ENCODE peak calls at places on chromosomes 11 and 22, in nine cellular contexts. Z is A549; X is OCI-LY7; P is upper lobe of right lung; L is GM12865; G is CD8-positive, alpha-beta memory T cell; C is uterus; M is fibroblast of lung; U is CD8-positive, alpha-beta T cell. I is an unnamed sample.

GRCh38 chr11:66172146-66172545 is 96.3 kb upstream of the RAB1B start:
- DNase-seq in C (no peak), M (peak; percentile 85), P (no peak), G (no peak), Z (no peak), X (no peak), U (no peak), L (no peak), I (no peak)

GRCh38 chr11:5277807-5278206 is 8.1 kb upstream of the HBE1 start:
- DNase-seq in M (no peak), Z (no peak), X (no peak), P (no peak), L (peak; percentile 12), U (no peak), C (no peak), G (no peak), I (no peak)

GRCh38 chr11:72617080-72617744 is 57.0 kb downstream of the PDE2A start:
- DNase-seq in X (no peak), Z (no peak), C (peak; percentile 38), U (no peak), P (no peak), G (no peak), L (no peak), M (peak; percentile 20), I (no peak)

GRCh38 chr11:69296890-69297224 is 2.9 kb downstream of the MYEOV start:
- DNase-seq in Z (no peak), P (no peak), X (no peak), U (no peak), L (no peak), G (no peak), C (no peak), M (no peak), I (no peak)

GRCh38 chr11:113694390-113694789 is 11.7 kb downstream of the TMPRSS5 start:
- DNase-seq in L (no peak), X (no peak), U (no peak), G (no peak), C (no peak), P (no peak), Z (no peak), M (no peak), I (no peak)

GRCh38 chr11:1233351-1234053 is 10.6 kb downstream of the MUC5B start:
- DNase-seq in U (no peak), Z (no peak), G (no peak), C (no peak), L (no peak), P (peak; percentile 42), X (no peak), M (no peak), I (no peak)

GRCh38 chr11:59380263-59381059 is 21.8 kb downstream of the OR5AN1 start:
- DNase-seq in G (no peak), L (peak; percentile 51), M (no peak), X (no peak), P (no peak), U (no peak), Z (no peak), C (no peak), I (no peak)

GRCh38 chr11:115887727-115888126 is 383.5 kb upstream of the CADM1 start:
- DNase-seq in Z (no peak), X (no peak), P (no peak), G (no peak), C (no peak), U (no peak), L (no peak), M (no peak), I (no peak)

GRCh38 chr11:130340671-130341319 is 26.1 kb upstream of the ZBTB44 start:
- DNase-seq in Z (no peak), X (no peak), L (peak; percentile 36), G (peak; percentile 64), C (no peak), M (no peak), P (no peak), U (peak; percentile 12), I (peak; percentile 70)

GRCh38 chr11:72179804-72180396 is 12.0 kb upstream of the FOLR1 start:
- DNase-seq in L (no peak), C (no peak), G (no peak), M (peak; percentile 52), Z (no peak), X (no peak), P (no peak), U (no peak), I (no peak)

GRCh38 chr11:27514558-27514957 is 8.0 kb upstream of the LIN7C start:
- DNase-seq in U (no peak), C (no peak), M (peak; percentile 94), L (no peak), G (no peak), P (no peak), X (no peak), Z (no peak), I (no peak)

GRCh38 chr11:105937738-105938137 is 84.3 kb downstream of the MSANTD4 start:
- DNase-seq in M (peak; percentile 58), X (no peak), L (no peak), P (no peak), G (no peak), C (no peak), U (no peak), Z (no peak), I (no peak)

GRCh38 chr11:72683782-72684200 is 9.6 kb upstream of the PDE2A start:
- DNase-seq in L (peak; percentile 66), U (peak; percentile 71), Z (peak; percentile 85), C (peak; percentile 58), M (no peak), G (peak; percentile 45), X (peak; percentile 68), P (peak; percentile 80), I (no peak)

DNA sequence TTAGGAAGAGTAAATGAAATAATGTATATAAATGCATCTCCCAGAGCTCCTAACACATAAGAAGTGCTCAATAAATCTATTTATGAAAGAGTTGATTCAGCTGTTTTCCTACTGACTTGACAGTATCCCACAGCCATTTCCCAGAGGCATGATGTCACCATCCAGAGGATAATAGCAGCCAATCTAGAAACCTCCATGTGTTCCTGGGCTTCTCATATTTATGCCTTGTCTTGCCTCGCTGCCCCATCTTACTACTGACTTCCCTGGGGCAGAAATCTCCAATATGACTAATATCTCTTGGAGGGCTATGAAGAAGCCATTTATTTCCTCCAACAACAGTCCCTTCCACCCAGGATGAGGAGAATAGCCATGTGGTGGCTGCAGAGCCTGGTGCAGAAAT is 115.4 kb upstream of the NAV2 start:
- DNase-seq in Z (no peak), L (no peak), G (no peak), U (no peak), M (peak; percentile 80), P (no peak), X (no peak), C (no peak), I (no peak)
- H3K4me3 ChIP-seq in Z (no peak overlapping the region), L (no peak overlapping the region), G (no peak overlapping the region), U (no peak overlapping the region), M (no peak overlapping the region), P (no peak overlapping the region), X (no peak overlapping the region), C (no peak overlapping the region), I (no peak overlapping the region)

GRCh38 chr22:39238124-39238466 is 6.7 kb downstream of the PDGFB start:
- DNase-seq in P (no peak), L (no peak), G (no peak), X (no peak), C (no peak), U (no peak), M (no peak), Z (no peak), I (no peak)
- H3K4me3 ChIP-seq in P (no peak overlapping the region), L (no peak overlapping the region), G (no peak overlapping the region), X (no peak overlapping the region), C (no peak overlapping the region), U (no peak overlapping the region), M (no peak overlapping the region), Z (no peak overlapping the region), I (no peak overlapping the region)

GRCh38 chr22:24289138-24289537 is 18.5 kb downstream of the SPECC1L start:
- DNase-seq in P (no peak), U (no peak), L (no peak), X (no peak), G (no peak), Z (no peak), C (no peak), M (peak; percentile 95), I (no peak)
- H3K4me3 ChIP-seq in P (peak overlapping the region; percentile 1), U (no peak overlapping the region), L (no peak overlapping the region), X (no peak overlapping the region), G (no peak overlapping the region), Z (no peak overlapping the region), C (no peak overlapping the region), M (no peak overlapping the region), I (no peak overlapping the region)

DNA sequence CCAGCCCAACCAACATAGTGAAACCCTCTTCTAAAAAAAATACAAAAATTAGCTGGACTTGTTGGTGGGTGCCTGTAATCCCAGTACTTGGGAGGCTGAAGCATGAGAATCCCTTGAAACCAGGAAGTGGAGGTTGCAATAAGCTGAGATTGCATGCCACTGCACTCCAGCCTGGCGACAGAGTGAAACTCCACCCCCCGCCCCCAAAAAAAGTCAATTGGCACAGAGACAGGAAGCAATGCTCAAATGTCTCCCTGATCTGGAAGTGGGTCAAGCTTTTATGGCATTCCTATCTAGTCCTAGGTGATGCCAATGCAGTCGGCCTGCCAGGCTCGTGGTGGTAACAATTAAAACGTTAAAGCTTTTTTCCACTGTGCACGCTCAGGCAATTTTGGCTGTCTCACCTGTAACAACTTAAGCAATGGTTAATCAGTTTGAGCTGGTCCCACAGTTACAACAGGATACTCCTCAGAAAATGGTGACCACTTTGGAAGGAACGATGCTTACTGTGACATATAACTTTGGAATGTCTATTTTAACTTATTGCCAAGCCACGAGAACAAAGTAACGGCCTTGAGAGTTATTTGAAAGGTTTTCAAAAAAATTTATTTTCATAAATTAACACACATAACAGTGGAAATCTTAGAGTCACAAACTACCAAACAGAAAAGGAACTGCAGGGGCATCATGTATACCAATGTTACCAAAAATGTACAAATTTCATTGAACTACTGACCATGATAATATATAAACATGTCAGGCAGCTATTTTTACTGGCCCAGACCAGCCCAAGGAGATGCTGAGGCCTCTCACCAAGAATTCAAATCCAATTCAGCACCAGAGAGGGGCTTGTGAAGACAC is 19.0 kb upstream of the PISD start:
- DNase-seq in G (no peak), M (peak; percentile 88), L (no peak), X (no peak), Z (no peak), P (no peak), U (no peak), C (no peak), I (no peak)
- H3K4me3 ChIP-seq in G (no peak overlapping the region), M (no peak overlapping the region), L (no peak overlapping the region), X (no peak overlapping the region), Z (no peak overlapping the region), P (no peak overlapping the region), U (no peak overlapping the region), C (no peak overlapping the region), I (no peak overlapping the region)

GRCh38 chr22:37185646-37186227 is 2.3 kb downstream of the C1QTNF6 start:
- DNase-seq in P (peak; percentile 53), U (no peak), L (no peak), C (no peak), Z (no peak), G (no peak), X (no peak), M (no peak), I (no peak)
- H3K4me3 ChIP-seq in P (no peak overlapping the region), U (peak overlapping the region; percentile 16), L (no peak overlapping the region), C (no peak overlapping the region), Z (no peak overlapping the region), G (peak overlapping the region; percentile 25), X (no peak overlapping the region), M (no peak overlapping the region), I (no peak overlapping the region)